ENCODE peak calls at places on chromosome 16, in four cellular contexts. E is fibroblast of lung, N is caudate nucleus, U is heart right ventricle. V is an unnamed sample.
A peak's percentile ranks its signal among the peaks of the same experiment; 100 is the strongest.

GRCh38 chr16:2532494-2533141 is 1.4 kb upstream of the CEMP1 start:
- DNase-seq in U (peak; percentile 63), N (peak; percentile 57), E (peak; percentile 52), V (no peak)

GRCh38 chr16:3745751-3746355 is 28.5 kb upstream of the TRAP1 start:
- DNase-seq in E (peak; percentile 50), U (no peak), N (no peak), V (no peak)

GRCh38 chr16:3101841-3102470 is 2.9 kb upstream of the ZSCAN10 start:
- DNase-seq in E (no peak), U (peak; percentile 77), N (no peak), V (no peak)

GRCh38 chr16:3471518-3472176 is 23.6 kb downstream of the C16orf90 start:
- DNase-seq in N (no peak), E (no peak), U (no peak), V (no peak)

GRCh38 chr16:54355251-54355650 is 68.7 kb upstream of the IRX3 start:
- DNase-seq in U (no peak), N (no peak), E (peak; percentile 61), V (no peak)

GRCh38 chr16:25750489-25750888 is 58.7 kb downstream of the HS3ST4 start:
- DNase-seq in U (no peak), N (no peak), E (no peak), V (no peak)

GRCh38 chr16:11955713-11956123 is 9.3 kb upstream of the TNFRSF17 start:
- DNase-seq in N (no peak), E (peak; percentile 76), U (no peak), V (no peak)

GRCh38 chr16:82627811-82628339 is 1.1 kb downstream of the CDH13 start:
- DNase-seq in E (no peak), N (no peak), U (peak; percentile 33), V (peak; percentile 13)

GRCh38 chr16:2086136-2086742 is 38.5 kb downstream of the TSC2 start:
- DNase-seq in N (no peak), U (no peak), E (no peak), V (no peak)

GRCh38 chr16:86019446-86020047 is 120.6 kb downstream of the IRF8 start:
- DNase-seq in U (no peak), E (no peak), N (no peak), V (no peak)

GRCh38 chr16:11398136-11398535 is 52.9 kb downstream of the RMI2 start:
- DNase-seq in U (no peak), E (no peak), N (no peak), V (no peak)

GRCh38 chr16:75714661-75715060 is 11.6 kb downstream of the CPHXL start:
- DNase-seq in N (no peak), E (no peak), U (no peak), V (no peak)

GRCh38 chr16:9053006-9053601 is 38.3 kb upstream of the HAPSTR1 start:
- DNase-seq in U (peak; percentile 67), N (peak; percentile 2), E (peak; percentile 73), V (no peak)

GRCh38 chr16:74279805-74280204 is 16.8 kb upstream of the PSMD7 start:
- DNase-seq in E (no peak), U (no peak), N (no peak), V (no peak)

GRCh38 chr16:19135896-19136438 is 22.2 kb downstream of the ITPRIPL2 start:
- DNase-seq in N (no peak), U (peak; percentile 42), E (peak; percentile 51), V (no peak)

GRCh38 chr16:78503501-78504110 is 404.2 kb downstream of the WWOX start:
- DNase-seq in U (peak; percentile 79), E (peak; percentile 86), N (peak; percentile 58), V (no peak)

GRCh38 chr16:73047536-73048291 is at the start of gene ZFHX3:
- DNase-seq in E (peak; percentile 68), U (peak; percentile 68), N (peak; percentile 50), V (no peak)

GRCh38 chr16:61362583-61362982 is 673.7 kb downstream of the CDH8 start:
- DNase-seq in E (no peak), N (no peak), U (no peak), V (no peak)

GRCh38 chr16:83926726-83927397 is 26.2 kb upstream of the OSGIN1 start:
- DNase-seq in N (peak; percentile 52), U (peak; percentile 58), E (peak; percentile 53), V (peak; percentile 8)
- H3K27ac ChIP-seq in N (no peak overlapping the region), U (no peak overlapping the region), E (peak overlapping the region; percentile 16), V (no peak overlapping the region)

GRCh38 chr16:50251375-50252081 is 14.8 kb upstream of the ADCY7 start:
- DNase-seq in U (no peak), N (no peak), E (peak; percentile 83), V (no peak)

GRCh38 chr16:50252874-50253510 is 13.4 kb upstream of the ADCY7 start:
- DNase-seq in E (no peak), U (no peak), N (no peak), V (no peak)

GRCh38 chr16:50254072-50254471 is 12.3 kb upstream of the ADCY7 start:
- DNase-seq in N (no peak), U (no peak), E (no peak), V (no peak)

GRCh38 chr16:50253511-50253903 is 12.8 kb upstream of the ADCY7 start:
- DNase-seq in U (no peak), N (no peak), E (no peak), V (no peak)

GRCh38 chr16:50252082-50252611 is 14.2 kb upstream of the ADCY7 start:
- DNase-seq in N (no peak), U (no peak), E (no peak), V (no peak)
- H3K27ac ChIP-seq in N (no peak overlapping the region), U (no peak overlapping the region), E (no peak overlapping the region), V (peak overlapping the region; percentile 17)

DNA sequence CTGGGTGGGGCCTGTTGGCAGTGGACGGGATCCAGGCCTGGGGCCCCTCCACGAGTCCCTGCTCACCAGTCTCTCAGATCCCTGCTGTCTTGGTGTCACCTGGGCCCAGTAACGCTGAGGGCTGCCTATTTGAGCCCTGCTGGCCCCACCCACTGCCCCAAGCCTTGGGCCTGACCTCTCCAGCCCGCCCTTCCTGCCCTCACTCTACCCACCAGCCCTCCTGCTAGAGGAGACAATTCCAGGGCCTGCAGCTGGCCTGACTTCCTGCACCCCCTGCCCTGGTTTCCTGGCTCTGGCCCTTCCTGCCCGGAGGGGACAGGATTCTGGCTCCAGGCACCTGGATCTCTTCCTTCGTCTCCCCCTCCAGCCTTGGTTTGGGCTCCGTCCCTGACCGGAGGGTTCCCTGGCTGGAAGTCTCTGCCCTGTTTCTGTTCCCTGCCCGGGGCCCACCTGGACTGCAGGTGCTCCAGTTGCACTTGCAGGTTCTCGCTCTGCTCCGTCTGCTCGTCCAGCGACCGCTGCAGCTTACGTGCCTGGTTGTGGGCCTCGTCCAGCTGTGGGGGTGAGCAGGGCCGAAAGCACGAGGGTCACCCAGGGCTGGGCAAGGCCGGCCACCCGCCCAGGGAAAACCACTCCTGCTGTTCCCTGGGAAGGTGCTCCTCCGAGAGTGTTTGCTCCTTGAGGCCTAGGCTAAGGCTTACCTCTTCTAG is 21.3 kb downstream of the CCDC102A start:
- DNase-seq in U (no peak), N (no peak), E (no peak), V (no peak)
- H3K27ac ChIP-seq in U (peak overlapping the region; percentile 28), N (no peak overlapping the region), E (no peak overlapping the region), V (no peak overlapping the region)

GRCh38 chr16:48383204-48383876 is 1.9 kb downstream of the SIAH1 start:
- DNase-seq in U (no peak), N (no peak), E (peak; percentile 79), V (no peak)

GRCh38 chr16:48383877-48384304 is 1.3 kb downstream of the SIAH1 start:
- DNase-seq in U (no peak), N (no peak), E (no peak), V (no peak)

GRCh38 chr16:48384982-48385271 is 286 bp downstream of the SIAH1 start:
- DNase-seq in N (peak; percentile 46), E (no peak), U (peak; percentile 36), V (no peak)

GRCh38 chr16:48385272-48385953 is at the start of gene SIAH1:
- DNase-seq in U (peak; percentile 85), N (peak; percentile 73), E (peak; percentile 75), V (peak; percentile 81)

DNA sequence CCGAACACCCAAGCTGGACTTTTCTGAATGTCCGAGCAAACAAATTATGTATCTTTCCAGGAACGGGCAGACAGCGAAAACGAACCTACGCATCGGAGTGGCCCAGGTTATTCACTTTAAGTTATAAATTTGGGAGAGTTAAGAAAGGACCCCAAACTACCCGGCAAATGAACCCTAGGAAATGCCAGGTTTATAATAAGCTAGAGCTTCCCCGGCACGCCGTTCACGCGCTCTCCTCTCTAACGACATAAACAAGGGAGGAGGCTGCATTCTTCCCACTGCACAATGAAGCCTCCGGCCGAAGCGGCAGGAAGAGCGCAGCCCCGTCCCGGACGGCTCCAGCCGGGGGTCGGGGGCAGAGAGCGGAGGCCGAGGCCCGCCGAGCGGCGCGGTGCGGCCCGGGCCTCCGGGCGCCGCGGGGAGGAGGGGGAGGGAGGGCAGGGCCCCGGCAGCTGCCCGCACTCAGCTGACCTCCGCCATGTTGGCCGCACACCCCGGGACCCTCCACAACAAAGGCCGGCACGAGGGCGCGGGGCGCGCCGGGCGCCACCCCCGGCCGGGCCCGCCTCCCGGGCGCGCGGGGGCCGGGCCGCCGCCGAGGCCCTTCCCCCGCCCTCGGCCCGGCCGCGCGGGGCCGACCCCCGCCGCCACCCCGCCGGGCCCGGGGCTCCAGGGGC is 770 bp downstream of the SIAH1 start:
- DNase-seq in U (peak; percentile 61), N (peak; percentile 46), E (peak; percentile 73), V (peak; percentile 60)
- H3K27ac ChIP-seq in U (peak overlapping the region; percentile 99), N (peak overlapping the region; percentile 94), E (peak overlapping the region; percentile 89), V (peak overlapping the region; percentile 93)

GRCh38 chr16:22027633-22028032 is 19.7 kb downstream of the MOSMO start:
- DNase-seq in N (no peak), E (no peak), U (no peak), V (no peak)

GRCh38 chr16:22031483-22032083 is 23.7 kb downstream of the MOSMO start:
- DNase-seq in E (no peak), U (no peak), N (no peak), V (no peak)

GRCh38 chr16:22034503-22034902 is 26.6 kb downstream of the MOSMO start:
- DNase-seq in E (no peak), U (no peak), N (no peak), V (no peak)

GRCh38 chr16:22029632-22030031 is 21.7 kb downstream of the MOSMO start:
- DNase-seq in U (no peak), E (no peak), N (no peak), V (no peak)

GRCh38 chr16:22030087-22030812 is 22.3 kb downstream of the MOSMO start:
- DNase-seq in E (no peak), N (no peak), U (no peak), V (no peak)
- H3K27ac ChIP-seq in E (no peak overlapping the region), N (no peak overlapping the region), U (no peak overlapping the region), V (no peak overlapping the region)

GRCh38 chr16:27721548-27722265 is 171.8 kb downstream of the KATNIP start:
- DNase-seq in N (no peak), E (peak; percentile 98), U (peak; percentile 69), V (no peak)
- H3K27ac ChIP-seq in N (peak overlapping the region; percentile 96), E (peak overlapping the region; percentile 17), U (peak overlapping the region; percentile 75), V (peak overlapping the region; percentile 99)

DNA sequence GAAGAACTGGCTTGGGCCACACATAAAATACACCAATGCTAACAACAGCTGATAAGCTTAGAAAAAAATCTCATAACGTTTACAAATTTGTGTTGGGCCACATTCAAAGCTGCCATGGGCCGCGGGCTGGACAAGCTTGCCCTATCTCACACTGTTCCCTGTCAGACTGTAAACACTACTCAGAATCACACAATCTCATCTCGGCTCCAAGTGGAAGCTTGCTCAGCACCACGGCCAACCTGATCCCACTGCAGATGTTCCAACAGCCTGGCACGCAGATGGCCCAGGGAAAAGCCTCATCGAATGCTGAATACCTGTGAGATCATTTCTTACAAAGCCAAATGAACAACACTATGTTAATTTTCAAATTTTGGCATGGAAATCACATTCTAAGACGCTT is 125.8 kb downstream of the ANKRD11 start:
- DNase-seq in E (peak; percentile 61), U (no peak), N (no peak), V (no peak)
- H3K27ac ChIP-seq in E (peak overlapping the region; percentile 64), U (no peak overlapping the region), N (no peak overlapping the region), V (no peak overlapping the region)

GRCh38 chr16:22625948-22626347 is 115.3 kb downstream of the NPIPB5 start:
- DNase-seq in U (no peak), N (no peak), E (no peak), V (no peak)
- H3K27ac ChIP-seq in U (no peak overlapping the region), N (no peak overlapping the region), E (no peak overlapping the region), V (no peak overlapping the region)

V was measured in substantia nigra.